ENCODE peak calls at places on chromosomes 4 and X, in five cellular contexts. O, V, G, Q and K are unnamed samples. For H3K27me3, the result is how much of the 10 kb centered on the place peaks cover.

GRCh38 chrX:44012484-44013096 is 39.4 kb upstream of the NDP start:
- DNase-seq in O (peak), V (peak), G (no peak), Q (peak), K (peak)

GRCh38 chrX:31092970-31093638 is 21.3 kb upstream of the FTHL17 start:
- DNase-seq in O (no peak), V (no peak), G (no peak), Q (no peak), K (no peak)

GRCh38 chrX:24014388-24015018 is 12.5 kb downstream of the KLHL15 start:
- DNase-seq in O (no peak), V (no peak), G (no peak), Q (no peak), K (no peak)

GRCh38 chr4:148184922-148185321 is 257.3 kb downstream of the NR3C2 start:
- DNase-seq in O (no peak), V (no peak), G (no peak), Q (no peak), K (no peak)

GRCh38 chrX:47991263-47992092 is 12.3 kb downstream of the ZNF182 start:
- DNase-seq in O (peak), V (peak), G (no peak), Q (no peak), K (no peak)

GRCh38 chrX:141619336-141619735 is 29.8 kb downstream of the SPANXA2 start:
- DNase-seq in O (peak), V (no peak), G (no peak), Q (no peak), K (no peak)

GRCh38 chrX:118345401-118346257 is at the start of gene WDR44:
- DNase-seq in O (peak), V (peak), G (peak), Q (peak), K (peak)

GRCh38 chr4:86608757-86609375 is 14.8 kb downstream of the PTPN13 start:
- DNase-seq in O (no peak), V (no peak), G (no peak), Q (no peak), K (no peak)

GRCh38 chrX:134654398-134655012 is 3.8 kb downstream of the PLAC1 start:
- DNase-seq in O (no peak), V (no peak), G (no peak), Q (no peak), K (no peak)

GRCh38 chr4:25500626-25501318 is 123.7 kb downstream of the ANAPC4 start:
- DNase-seq in O (no peak), V (peak), G (no peak), Q (no peak), K (no peak)

GRCh38 chr4:186845137-186845842 is 121.6 kb upstream of the FAT1 start:
- DNase-seq in O (peak), V (peak), G (no peak), Q (no peak), K (no peak)

GRCh38 chr4:41882622-41883347 is 52.4 kb upstream of the TMEM33 start:
- DNase-seq in O (no peak), V (peak), G (peak), Q (no peak), K (no peak)

GRCh38 chr4:39446483-39446841 is 12.3 kb downstream of the RPL9 start:
- DNase-seq in O (no peak), V (no peak), G (no peak), Q (no peak), K (no peak)

GRCh38 chr4:112885897-112886296 is 163.6 kb upstream of the ANK2 start:
- DNase-seq in O (no peak), V (no peak), G (no peak), Q (no peak), K (no peak)

GRCh38 chrX:100647739-100648138 is 3.7 kb downstream of the SRPX2 start:
- DNase-seq in O (peak), V (peak), G (no peak), Q (no peak), K (no peak)

GRCh38 chr4:48898733-48899431 is 7.7 kb downstream of the OCIAD2 start:
- DNase-seq in O (peak), V (peak), G (no peak), Q (no peak), K (no peak)

GRCh38 chrX:53287493-53288138 is 6.2 kb upstream of the IQSEC2 start:
- DNase-seq in O (peak), V (peak), G (no peak), Q (peak), K (no peak)

GRCh38 chrX:150062292-150063137 is 124.2 kb upstream of the EOLA2 start:
- DNase-seq in O (peak), V (peak), G (no peak), Q (peak), K (no peak)

GRCh38 chr4:42643685-42644084 is 13.2 kb downstream of the ATP8A1 start:
- DNase-seq in O (no peak), V (no peak), G (no peak), Q (no peak), K (no peak)

DNA sequence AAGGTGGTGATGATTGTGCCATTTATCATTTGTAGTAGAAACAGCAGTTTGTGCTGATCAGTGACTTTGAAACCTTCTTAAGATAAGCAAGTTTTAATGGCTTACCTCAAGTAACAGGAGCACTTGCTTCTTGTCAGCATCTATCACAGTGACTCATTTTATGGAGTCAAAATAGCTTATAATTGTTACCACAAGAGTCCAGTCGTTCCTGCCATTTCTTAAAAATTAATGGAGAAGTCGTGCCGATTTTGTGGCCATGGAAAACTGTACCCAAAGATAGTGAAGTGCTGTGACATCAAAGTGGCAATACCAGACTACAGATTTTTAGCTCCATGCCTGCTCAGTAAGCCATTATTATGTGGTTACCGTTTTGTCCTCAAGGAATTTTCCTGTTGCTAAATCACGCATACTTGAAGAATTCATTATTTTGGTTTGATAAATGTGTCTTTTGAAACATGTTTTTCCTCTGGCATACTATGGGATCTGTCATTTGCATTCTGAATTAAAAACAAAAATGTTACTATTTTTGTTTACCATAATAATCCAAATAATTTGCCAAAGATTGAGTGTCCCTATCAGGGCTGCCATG is 129.9 kb downstream of the CBR4 start:
- DNase-seq in O (peak), V (peak), G (no peak), Q (no peak), K (no peak)
- H3K4me3 ChIP-seq in O (no peak), V (no peak), G (no peak), Q (no peak), K (no peak)

GRCh38 chr4:54092405-54092759 is 7.6 kb upstream of the GSX2 start:
- DNase-seq in O (no peak), V (no peak), G (no peak), Q (no peak), K (no peak)
- H3K27me3 ChIP-seq in O (half or more), V (half or more), G (under half), Q (half or more), K (under half)

GRCh38 chr4:110533590-110533910 is 57.6 kb downstream of the ENPEP start:
- DNase-seq in O (no peak), V (peak), G (no peak), Q (no peak), K (no peak)

GRCh38 chr4:110532901-110533589 is 57.1 kb downstream of the ENPEP start:
- DNase-seq in O (peak), V (no peak), G (no peak), Q (no peak), K (no peak)

GRCh38 chr4:110533940-110534339 is 58.0 kb downstream of the ENPEP start:
- DNase-seq in O (peak), V (peak), G (no peak), Q (no peak), K (no peak)
- H3K27ac ChIP-seq in O (peak), V (no peak), G (no peak), Q (no peak), K (no peak)

DNA sequence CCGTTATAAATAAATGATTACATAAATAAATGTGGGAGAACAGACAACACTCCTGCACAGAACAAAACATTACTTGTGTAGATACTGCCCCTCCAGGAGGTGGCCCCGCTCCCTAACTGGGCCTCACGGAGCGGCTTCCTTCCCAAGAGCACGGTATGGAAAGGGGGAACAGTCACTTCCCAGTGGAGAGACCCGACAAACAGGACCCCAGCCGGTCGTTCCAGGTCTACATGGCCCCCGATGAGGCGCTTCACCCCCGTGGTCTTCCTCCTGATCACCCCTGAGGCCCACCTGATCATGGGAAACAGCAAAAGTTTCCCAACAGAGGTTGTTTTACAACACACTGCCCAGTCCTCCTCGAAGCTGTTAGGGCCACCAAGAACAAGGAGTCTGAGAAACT is 6.6 kb upstream of the SLC6A8 start:
- DNase-seq in O (no peak), V (no peak), G (peak), Q (no peak), K (no peak)
- H3K4me3 ChIP-seq in O (no peak), V (no peak), G (no peak), Q (no peak), K (no peak)

DNA sequence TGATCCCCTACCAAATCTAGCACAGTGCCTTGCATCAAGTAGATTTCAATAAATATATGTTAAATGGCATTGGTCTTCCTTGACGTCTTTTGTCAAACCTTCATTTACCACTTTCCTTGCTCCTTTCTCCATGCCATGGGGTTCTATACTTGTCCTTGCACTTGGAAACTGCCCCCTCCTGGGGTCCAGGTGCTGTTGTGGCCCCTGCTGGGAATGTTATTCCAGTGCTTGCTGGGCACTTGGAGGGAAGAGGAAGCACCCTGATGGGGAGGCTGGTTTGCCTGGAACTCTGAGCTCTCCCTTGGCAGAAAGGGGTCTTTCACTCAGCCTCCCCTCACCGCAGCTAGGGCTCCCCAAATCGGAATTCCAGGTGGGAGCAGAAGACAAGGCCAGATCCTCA is 18.9 kb downstream of the ZNF275 start:
- DNase-seq in O (no peak), V (no peak), G (no peak), Q (no peak), K (no peak)
- H3K27me3 ChIP-seq in O (under half), V (under half), G (under half), Q (under half), K (under half)